ENCODE peak calls at places on chromosomes 11 and 22, in six cellular contexts. W is NCI-H82; Y is stimulated activated CD4-positive, alpha-beta T cell treated with anti-CD3 and anti-CD28 coated beads, TNF-alpha, amount 100 ng/mL, for 1 hour; G is A549; S is AG10803; N is IMR-90. L is an unnamed sample.

GRCh38 chr22:35218079-35218478 is 39.2 kb upstream of the HMGXB4 start:
- DNase-seq in G (no peak), W (no peak), N (peak), Y (no peak), S (peak), L (no peak)

GRCh38 chr11:62492586-62492985 is 54.0 kb downstream of the AHNAK start:
- DNase-seq in W (no peak), S (no peak), G (no peak), Y (no peak), N (no peak), L (no peak)

GRCh38 chr22:17149073-17149815 is 9.8 kb downstream of the HDHD5 start:
- DNase-seq in W (no peak), G (no peak), Y (no peak), N (no peak), S (no peak), L (no peak)

GRCh38 chr22:30400159-30400558 is 3.3 kb downstream of the SEC14L2 start:
- DNase-seq in Y (no peak), G (no peak), S (no peak), W (no peak), N (no peak), L (peak)

GRCh38 chr22:17700778-17701177 is 62.2 kb downstream of the BCL2L13 start:
- DNase-seq in N (no peak), W (no peak), S (peak), Y (no peak), G (no peak), L (no peak)

GRCh38 chr22:41862160-41862529 is 29.2 kb downstream of the SREBF2 start:
- DNase-seq in N (peak), Y (no peak), S (no peak), W (no peak), G (no peak), L (no peak)

GRCh38 chr11:71432761-71433647 is 15.2 kb downstream of the DHCR7 start:
- DNase-seq in W (no peak), N (no peak), S (no peak), Y (no peak), G (no peak), L (no peak)

GRCh38 chr11:129302386-129303101 is 73.1 kb upstream of the BARX2 start:
- DNase-seq in Y (no peak), S (no peak), N (no peak), W (no peak), G (no peak), L (no peak)

GRCh38 chr22:41914611-41915034 is 251 bp downstream of the SHISA8 start:
- DNase-seq in W (no peak), G (no peak), S (no peak), Y (no peak), N (no peak), L (no peak)

GRCh38 chr11:4195909-4196308 is 101.3 kb downstream of the RRM1 start:
- DNase-seq in Y (no peak), G (no peak), S (no peak), W (no peak), N (no peak), L (no peak)

GRCh38 chr11:128069665-128070064 is 517.7 kb downstream of the ETS1 start:
- DNase-seq in Y (no peak), N (no peak), G (no peak), W (no peak), S (no peak), L (no peak)

GRCh38 chr11:69306821-69307220 is 12.9 kb downstream of the MYEOV start:
- DNase-seq in G (no peak), S (no peak), N (no peak), Y (no peak), W (no peak), L (no peak)

GRCh38 chr11:16897460-16898061 is 116.7 kb downstream of the PLEKHA7 start:
- DNase-seq in Y (no peak), W (peak), N (no peak), G (no peak), S (no peak), L (no peak)

GRCh38 chr22:38419864-38420172 is 35.2 kb downstream of the KCNJ4 start:
- DNase-seq in G (no peak), S (no peak), W (no peak), N (no peak), Y (no peak), L (no peak)

GRCh38 chr11:134846776-134847722 is 435.0 kb upstream of the B3GAT1 start:
- DNase-seq in N (no peak), S (no peak), W (no peak), Y (no peak), G (no peak), L (no peak)

GRCh38 chr11:104623518-104623917 is 274.7 kb downstream of the CASP12 start:
- DNase-seq in S (peak), N (peak), W (no peak), Y (no peak), G (no peak), L (peak)

GRCh38 chr11:76236092-76237026 is 30.1 kb upstream of the WNT11 start:
- DNase-seq in W (peak), G (peak), S (peak), Y (no peak), N (peak), L (peak)

L was measured in RWPE1.